ENCODE peak calls at places on chromosomes 16 and 17, in six cellular contexts. Y is GM03348; K is ACHN; H is posterior vena cava; L is stimulated activated CD4-positive, alpha-beta T cell treated with anti-CD3 and anti-CD28 coated beads, Interleukin-4, amount 100 ng/mL, for 4 hours; G is bronchial epithelial cell. S is an unnamed sample.

GRCh38 chr17:82108038-82108998 is 10.3 kb upstream of the FASN start:
- DNase-seq in Y (no peak), K (no peak), H (no peak), L (no peak), G (no peak), S (no peak)

GRCh38 chr16:56911771-56912541 is 20.0 kb upstream of the HERPUD1 start:
- DNase-seq in Y (peak; percentile 47), K (peak; percentile 63), H (peak; percentile 85), L (no peak), G (no peak), S (no peak)

GRCh38 chr16:71460246-71460645 is 1.8 kb downstream of the ZNF23 start:
- DNase-seq in Y (peak; percentile 87), K (no peak), H (no peak), L (no peak), G (peak; percentile 52), S (no peak)

GRCh38 chr16:12020007-12020406 is 43.5 kb downstream of the SNX29 start:
- DNase-seq in Y (no peak), K (no peak), H (no peak), L (no peak), G (no peak), S (no peak)

GRCh38 chr16:58236231-58236690 is 38.4 kb upstream of the CSNK2A2 start:
- DNase-seq in Y (peak; percentile 83), K (peak; percentile 76), H (peak; percentile 85), L (peak; percentile 53), G (peak; percentile 68), S (peak; percentile 20)

GRCh38 chr17:21272881-21273839 is 11.4 kb upstream of the MAP2K3 start:
- DNase-seq in Y (no peak), K (no peak), H (no peak), L (no peak), G (peak; percentile 31), S (no peak)

GRCh38 chr16:85168732-85169256 is 56.5 kb upstream of the CIBAR2 start:
- DNase-seq in Y (peak; percentile 95), K (no peak), H (no peak), L (no peak), G (no peak), S (no peak)

GRCh38 chr17:69573396-69573795 is 158.9 kb downstream of the MAP2K6 start:
- DNase-seq in Y (no peak), K (no peak), H (no peak), L (no peak), G (no peak), S (no peak)

GRCh38 chr17:4444782-4445473 is 11.2 kb downstream of the SPNS3 start:
- DNase-seq in Y (no peak), K (peak; percentile 93), H (peak; percentile 80), L (no peak), G (peak; percentile 39), S (no peak)

GRCh38 chr16:80027007-80027965 is 426.7 kb upstream of the MAF start:
- DNase-seq in Y (peak; percentile 86), K (peak; percentile 98), H (peak; percentile 88), L (peak; percentile 61), G (peak; percentile 98), S (peak; percentile 69)

GRCh38 chr17:17836818-17837379 is at the start of gene SREBF1:
- DNase-seq in Y (peak; percentile 87), K (peak; percentile 74), H (peak; percentile 87), L (peak; percentile 59), G (no peak), S (peak; percentile 59)

GRCh38 chr16:67190041-67190440 is at the start of gene EXOC3L1:
- DNase-seq in Y (no peak), K (no peak), H (no peak), L (no peak), G (no peak), S (no peak)

GRCh38 chr17:40303009-40303657 is 5.8 kb upstream of the RARA start:
- DNase-seq in Y (no peak), K (peak; percentile 64), H (no peak), L (peak; percentile 43), G (peak; percentile 63), S (peak; percentile 60)

GRCh38 chr16:74034862-74035261 is 261.8 kb upstream of the PSMD7 start:
- DNase-seq in Y (peak; percentile 46), K (peak; percentile 21), H (no peak), L (no peak), G (peak; percentile 16), S (no peak)

GRCh38 chr17:44345497-44346026 is 460 bp downstream of the GRN start:
- DNase-seq in Y (peak; percentile 73), K (peak; percentile 79), H (peak; percentile 76), L (no peak), G (peak; percentile 69), S (no peak)

S was measured in T-helper 2 cell.